ENCODE peak calls at places on chromosomes 13 and 19, in five cellular contexts. E is body of pancreas, Z is HEK293T, A is AG09319, S is fibroblast of pulmonary artery. Q is an unnamed sample.
A peak's percentile ranks its signal among the peaks of the same experiment; 100 is the strongest.

GRCh38 chr19:38210458-38210987 is 13.5 kb downstream of the DPF1 start:
- DNase-seq in Z (no peak), E (peak; percentile 37), A (no peak), S (no peak), Q (no peak)

GRCh38 chr19:36169084-36169760 is 17.0 kb upstream of the COX7A1 start:
- DNase-seq in S (no peak), A (no peak), E (peak; percentile 25), Z (no peak), Q (no peak)

GRCh38 chr13:33610471-33611015 is 207.4 kb upstream of the RFC3 start:
- DNase-seq in S (peak; percentile 13), E (no peak), A (no peak), Z (no peak), Q (peak; percentile 65)

GRCh38 chr13:88764103-88764502 is 1092.9 kb downstream of the SLITRK5 start:
- DNase-seq in E (no peak), A (no peak), S (no peak), Z (no peak), Q (no peak)

GRCh38 chr13:99655351-99656091 is 154.2 kb downstream of the TM9SF2 start:
- DNase-seq in Z (no peak), A (no peak), E (peak; percentile 6), S (no peak), Q (no peak)

GRCh38 chr13:23741879-23742510 is 147.2 kb downstream of the MIPEP start:
- DNase-seq in E (no peak), S (no peak), Z (peak; percentile 49), A (no peak), Q (no peak)

GRCh38 chr19:32269831-32270230 is 75.6 kb upstream of the ZNF507 start:
- DNase-seq in S (no peak), A (no peak), Z (no peak), E (no peak), Q (no peak)

GRCh38 chr19:3163230-3163886 is 15.2 kb upstream of the S1PR4 start:
- DNase-seq in A (no peak), Z (peak; percentile 88), S (peak; percentile 69), E (peak; percentile 58), Q (peak; percentile 58)

GRCh38 chr19:49395581-49396407 is 7.7 kb downstream of the KASH5 start:
- DNase-seq in E (no peak), S (no peak), Z (no peak), A (no peak), Q (no peak)

GRCh38 chr13:24605923-24606372 is 74.3 kb upstream of the ATP12A start:
- DNase-seq in Z (no peak), A (no peak), S (peak; percentile 44), E (no peak), Q (peak; percentile 4)

GRCh38 chr13:33441015-33441414 is 155.5 kb upstream of the STARD13 start:
- DNase-seq in Z (peak; percentile 25), S (peak; percentile 53), A (no peak), E (peak; percentile 56), Q (peak; percentile 1)

GRCh38 chr13:45447050-45447661 is 17.6 kb upstream of the COG3 start:
- DNase-seq in E (peak; percentile 22), S (no peak), Z (no peak), A (no peak), Q (no peak)

GRCh38 chr13:101025519-101025918 is 350.9 kb upstream of the TMTC4 start:
- DNase-seq in Z (no peak), E (no peak), A (no peak), S (no peak), Q (no peak)

GRCh38 chr19:5337886-5338595 is 2.6 kb downstream of the PTPRS start:
- DNase-seq in A (no peak), S (no peak), E (no peak), Z (no peak), Q (no peak)

GRCh38 chr13:30698023-30698422 is 37.3 kb upstream of the ALOX5AP start:
- DNase-seq in S (peak; percentile 35), E (no peak), Z (no peak), A (peak; percentile 32), Q (no peak)

GRCh38 chr19:3979674-3980352 is 5.5 kb downstream of the EEF2 start:
- DNase-seq in E (no peak), Z (no peak), A (no peak), S (no peak), Q (no peak)

GRCh38 chr19:11091343-11092153 is 2.3 kb downstream of the LDLR start:
- DNase-seq in S (peak; percentile 96), A (peak; percentile 46), Z (no peak), E (peak; percentile 85), Q (peak; percentile 43)

GRCh38 chr13:96772426-96772825 is 221.8 kb downstream of the OXGR1 start:
- DNase-seq in Z (no peak), E (no peak), A (no peak), S (no peak), Q (no peak)

GRCh38 chr13:66574606-66575005 is 655.5 kb downstream of the PCDH9 start:
- DNase-seq in S (peak; percentile 31), Z (no peak), A (no peak), E (no peak), Q (no peak)

GRCh38 chr13:30103161-30103858 is 204.0 kb downstream of the KATNAL1 start:
- DNase-seq in Z (no peak), S (no peak), E (no peak), A (no peak), Q (no peak)

GRCh38 chr19:3880471-3881271 is at the start of gene ATCAY:
- DNase-seq in A (no peak), E (no peak), Z (no peak), S (no peak), Q (no peak)

GRCh38 chr19:18659281-18660050 is 22.6 kb downstream of the KLHL26 start:
- DNase-seq in E (peak; percentile 31), S (peak; percentile 43), Z (no peak), A (no peak), Q (no peak)

GRCh38 chr19:632228-633067 is 889 bp downstream of the POLRMT start:
- DNase-seq in S (peak; percentile 56), Z (peak; percentile 68), E (no peak), A (no peak), Q (peak; percentile 28)

GRCh38 chr19:18523841-18524240 is 2.0 kb upstream of the ELL start:
- DNase-seq in Z (no peak), S (no peak), A (no peak), E (no peak), Q (no peak)

GRCh38 chr13:85379433-85379832 is 419.8 kb downstream of the SLITRK6 start:
- DNase-seq in A (no peak), E (no peak), Z (no peak), S (no peak), Q (no peak)

GRCh38 chr13:53112522-53112921 is 83.9 kb downstream of the OLFM4 start:
- DNase-seq in A (no peak), E (no peak), S (no peak), Z (no peak), Q (no peak)

GRCh38 chr13:112210401-112210800 is 143.5 kb downstream of the SOX1 start:
- DNase-seq in S (no peak), Z (no peak), A (no peak), E (no peak), Q (peak; percentile 63)

GRCh38 chr19:47644743-47645499 is 36.0 kb downstream of the BICRA start:
- DNase-seq in S (peak; percentile 18), Z (no peak), A (no peak), E (no peak), Q (no peak)

GRCh38 chr19:50417138-50417849 is 1.4 kb upstream of the SPIB start:
- DNase-seq in E (peak; percentile 74), Z (no peak), S (no peak), A (no peak), Q (no peak)

GRCh38 chr19:4929186-4929585 is 19.9 kb downstream of the UHRF1 start:
- DNase-seq in A (no peak), S (no peak), E (no peak), Z (no peak), Q (no peak)

GRCh38 chr19:47673426-47673825 is 39.8 kb upstream of the EHD2 start:
- DNase-seq in E (no peak), S (no peak), Z (no peak), A (no peak), Q (no peak)

GRCh38 chr13:74529968-74530367 is 395.8 kb upstream of the KLF12 start:
- DNase-seq in A (no peak), E (no peak), S (peak; percentile 4), Z (no peak), Q (no peak)

Q was measured in NCI-H460.